ENCODE peak calls at places on chromosomes 12 and 14, in ten cellular contexts. D, K, L, S, C, E, W, T, B and M are unnamed samples.
A peak's percentile ranks its signal among the peaks of the same experiment; 100 is the strongest.

GRCh38 chr14:61923348-61923747 is 161.1 kb downstream of the SNAPC1 start:
- DNase-seq in T (no peak), W (no peak), K (no peak), D (no peak), E (no peak), B (no peak), S (no peak), L (peak; percentile 72), C (no peak), M (peak; percentile 9)

GRCh38 chr14:70029296-70030132 is 150.3 kb downstream of the SMOC1 start:
- DNase-seq in B (no peak), T (no peak), E (no peak), C (no peak), D (no peak), W (no peak), K (no peak), S (no peak), L (no peak), M (no peak)

GRCh38 chr14:52769889-52770288 is 21.5 kb downstream of the GNPNAT1 start:
- DNase-seq in B (no peak), E (no peak), C (no peak), L (peak; percentile 11), D (no peak), S (no peak), K (no peak), T (no peak), W (no peak), M (no peak)

GRCh38 chr12:64673490-64674169 is 63.3 kb downstream of the RASSF3 start:
- DNase-seq in B (no peak), E (no peak), S (no peak), T (no peak), K (no peak), L (no peak), D (peak; percentile 32), C (no peak), W (no peak), M (no peak)

GRCh38 chr12:3182426-3182825 is 105.2 kb downstream of the TSPAN9 start:
- DNase-seq in L (no peak), K (peak; percentile 16), C (no peak), W (no peak), T (no peak), B (no peak), D (no peak), S (no peak), E (no peak), M (no peak)

GRCh38 chr12:110750784-110751461 is 8.2 kb upstream of the PPP1CC start:
- DNase-seq in S (no peak), B (no peak), E (peak; percentile 53), L (no peak), W (no peak), C (peak; percentile 41), T (no peak), K (no peak), D (no peak), M (no peak)

GRCh38 chr12:119528241-119528640 is 65.3 kb upstream of the TMEM233 start:
- DNase-seq in B (no peak), S (no peak), E (no peak), T (no peak), W (no peak), D (no peak), C (no peak), K (no peak), L (peak; percentile 33), M (peak; percentile 36)

GRCh38 chr12:12442548-12443071 is 85.7 kb downstream of the BORCS5 start:
- DNase-seq in D (no peak), T (no peak), L (peak; percentile 58), S (no peak), C (no peak), W (no peak), B (no peak), E (no peak), K (no peak), M (no peak)

GRCh38 chr14:64465208-64465821 is at the start of gene AKAP5:
- DNase-seq in L (peak; percentile 53), D (peak; percentile 90), C (peak; percentile 87), S (peak; percentile 27), T (peak; percentile 70), E (peak; percentile 67), B (peak; percentile 88), W (no peak), K (peak; percentile 78), M (peak; percentile 57)

GRCh38 chr12:19757317-19757877 is 318.1 kb downstream of the AEBP2 start:
- DNase-seq in W (no peak), T (no peak), S (peak; percentile 37), E (no peak), C (no peak), B (no peak), D (no peak), L (peak; percentile 49), K (no peak), M (no peak)

DNA sequence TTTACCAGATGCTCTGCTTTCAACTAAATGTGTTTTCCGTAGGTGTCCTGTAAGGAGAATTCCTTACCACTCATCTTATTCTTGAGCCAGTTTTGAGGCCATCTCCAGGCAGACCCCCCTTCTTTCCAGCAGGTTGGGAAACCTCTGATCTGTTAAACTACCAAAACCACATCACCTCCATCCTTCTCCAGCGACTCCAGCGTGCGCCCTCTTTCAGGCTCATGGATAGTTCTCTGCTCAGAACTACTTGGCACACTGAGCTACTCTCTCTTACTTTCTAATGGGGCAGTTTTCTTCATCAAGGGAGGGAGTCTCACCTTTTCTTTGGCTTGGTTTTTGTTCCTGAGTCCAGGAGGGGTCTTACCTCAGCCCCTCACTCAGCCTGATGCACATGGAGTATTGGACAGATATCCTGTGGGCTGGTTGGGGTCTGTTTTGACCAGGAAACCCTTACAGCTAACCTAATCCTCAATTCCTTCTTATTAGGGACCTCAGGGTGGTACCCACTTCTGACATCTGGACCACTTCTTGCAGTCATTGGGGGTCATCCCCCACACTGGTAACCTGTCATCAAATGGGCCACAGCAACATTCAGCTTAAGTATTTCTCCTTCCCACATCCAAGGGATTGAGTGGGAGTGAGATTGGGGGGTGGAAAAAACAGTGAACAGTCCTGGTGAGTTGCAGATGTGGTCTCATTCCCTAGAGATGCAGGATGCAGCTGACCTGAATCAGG is 5.2 kb downstream of the DHRS2 start:
- DNase-seq in S (no peak), E (no peak), C (no peak), D (no peak), W (peak; percentile 9), B (no peak), T (no peak), L (no peak), K (no peak), M (no peak)
- H3K4me3 ChIP-seq in S (no peak overlapping the region), E (no peak overlapping the region), C (no peak overlapping the region), D (no peak overlapping the region), W (no peak overlapping the region), B (no peak overlapping the region), T (no peak overlapping the region), L (no peak overlapping the region), K (no peak overlapping the region), M (no peak overlapping the region)

GRCh38 chr14:47438650-47439140 is 236.7 kb downstream of the MDGA2 start:
- DNase-seq in K (no peak), S (no peak), C (no peak), L (peak; percentile 58), W (no peak), E (no peak), B (no peak), D (no peak), T (no peak), M (no peak)

GRCh38 chr14:47439953-47440352 is 235.5 kb downstream of the MDGA2 start:
- DNase-seq in D (no peak), S (no peak), K (no peak), W (no peak), C (no peak), L (no peak), B (no peak), T (no peak), E (no peak), M (no peak)

DNA sequence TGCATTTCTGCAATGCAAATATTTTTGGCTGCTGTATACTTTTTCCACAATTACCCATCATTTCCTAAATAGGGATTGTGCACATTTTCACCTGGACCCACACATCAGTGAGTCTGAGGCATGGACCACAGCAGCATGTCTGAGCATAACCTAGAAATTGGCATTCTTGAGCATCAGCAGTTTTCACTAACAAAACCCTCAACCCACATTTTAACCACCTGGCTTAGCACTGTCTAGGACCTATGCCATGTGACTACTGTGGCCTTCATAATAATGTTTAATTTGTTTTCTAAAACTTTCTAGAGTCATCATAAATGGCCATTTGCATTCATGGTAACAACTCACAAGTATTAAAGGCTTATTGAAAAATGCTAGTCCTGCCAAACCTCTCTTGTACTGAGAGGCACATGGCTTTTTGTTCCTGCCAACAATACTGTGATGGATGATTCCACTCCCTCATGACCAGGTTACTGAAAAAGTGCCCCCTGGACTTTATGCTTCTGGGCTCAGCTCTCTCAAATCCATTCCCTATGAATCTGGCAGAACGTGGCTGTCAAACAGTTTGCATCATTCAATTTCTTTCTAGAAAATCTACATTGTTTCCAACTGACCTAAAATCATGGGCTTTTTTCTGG is 240.0 kb downstream of the MDGA2 start:
- DNase-seq in D (no peak), W (no peak), K (no peak), L (no peak), C (no peak), E (no peak), B (no peak), T (no peak), S (no peak), M (no peak)
- H3K9me3 ChIP-seq in D (no peaks in the 10 kb centered on the region), W (no peaks in the 10 kb centered on the region), K (no peaks in the 10 kb centered on the region), L (no peaks in the 10 kb centered on the region), C (no peaks in the 10 kb centered on the region), E (no peaks in the 10 kb centered on the region), B (no peaks in the 10 kb centered on the region), T (no peaks in the 10 kb centered on the region), S (no peaks in the 10 kb centered on the region), M (no peaks in the 10 kb centered on the region)

GRCh38 chr12:54419088-54419887 is at the start of gene ITGA5:
- DNase-seq in K (peak; percentile 66), E (peak; percentile 93), C (peak; percentile 96), L (peak; percentile 77), W (peak; percentile 47), S (no peak), D (peak; percentile 34), B (peak; percentile 88), T (peak; percentile 89), M (peak; percentile 75)

GRCh38 chr12:54420766-54421144 is 1.7 kb upstream of the ITGA5 start:
- DNase-seq in C (no peak), L (no peak), W (no peak), K (no peak), E (peak; percentile 83), B (no peak), S (no peak), D (no peak), T (no peak), M (peak; percentile 38)

GRCh38 chr12:54416908-54417603 is 2.0 kb downstream of the ITGA5 start:
- DNase-seq in W (no peak), L (no peak), C (no peak), K (no peak), S (no peak), T (no peak), E (no peak), D (no peak), B (no peak), M (no peak)

GRCh38 chr12:54417712-54418440 is 1.2 kb downstream of the ITGA5 start:
- DNase-seq in S (no peak), W (no peak), K (peak; percentile 62), T (peak; percentile 58), E (peak; percentile 55), B (no peak), L (no peak), D (no peak), C (no peak), M (peak; percentile 34)

GRCh38 chr12:54418441-54419087 is 502 bp downstream of the ITGA5 start:
- DNase-seq in E (no peak), C (no peak), K (no peak), B (no peak), S (no peak), D (no peak), W (no peak), T (no peak), L (no peak), M (no peak)
- H3K4me3 ChIP-seq in E (peak overlapping the region; percentile 83), C (peak overlapping the region; percentile 97), K (peak overlapping the region; percentile 89), B (peak overlapping the region; percentile 60), S (peak overlapping the region; percentile 93), D (peak overlapping the region; percentile 8), W (peak overlapping the region; percentile 87), T (peak overlapping the region; percentile 70), L (peak overlapping the region; percentile 93), M (peak overlapping the region; percentile 100)

GRCh38 chr12:46260913-46261476 is 7.8 kb downstream of the SLC38A1 start:
- DNase-seq in S (no peak), E (no peak), D (no peak), C (no peak), T (no peak), K (no peak), L (peak; percentile 94), B (no peak), W (peak; percentile 81), M (no peak)
- H3K9me3 ChIP-seq in S (no peaks in the 10 kb centered on the region), E (no peaks in the 10 kb centered on the region), D (no peaks in the 10 kb centered on the region), C (no peaks in the 10 kb centered on the region), T (no peaks in the 10 kb centered on the region), K (no peaks in the 10 kb centered on the region), L (no peaks in the 10 kb centered on the region), B (no peaks in the 10 kb centered on the region), W (no peaks in the 10 kb centered on the region), M (no peaks in the 10 kb centered on the region)